ENCODE peak calls at places on chromosomes 12 and 14, in ten cellular contexts. H is left cardiac atrium; Z is HT1080; X is right cardiac atrium; N is activated CD8-positive, alpha-beta T cell treated with anti-CD3 and anti-CD28 coated beads, Interleukin-2, amount 10 ng/mL, durations not matched to agents 7 days and 5 days; W is left lung; D is NCI-H345; L is hypothalamus; B is stimulated activated CD4-positive, alpha-beta T cell treated with anti-CD3 and anti-CD28 coated beads, TNF-alpha, amount 100 ng/mL, for 4 hours; G is AML-193. F is an unnamed sample.

GRCh38 chr14:53847881-53848280 is 108.7 kb downstream of the BMP4 start:
- DNase-seq in H (no peak), Z (no peak), X (no peak), N (no peak), W (no peak), D (no peak), L (no peak), B (no peak), G (no peak), F (no peak)

GRCh38 chr14:103519837-103520212 is 2.8 kb downstream of the CKB start:
- DNase-seq in H (peak; percentile 54), Z (no peak), X (peak; percentile 82), N (no peak), W (peak; percentile 79), D (no peak), L (no peak), B (no peak), G (no peak), F (no peak)

GRCh38 chr12:99386907-99387306 is 260.6 kb upstream of the GARIN6 start:
- DNase-seq in H (no peak), Z (peak; percentile 44), X (no peak), N (no peak), W (no peak), D (no peak), L (no peak), B (no peak), G (peak; percentile 21), F (peak; percentile 11)

GRCh38 chr14:34147461-34147860 is 196.6 kb upstream of the EGLN3 start:
- DNase-seq in H (no peak), Z (no peak), X (no peak), N (no peak), W (no peak), D (no peak), L (no peak), B (no peak), G (no peak), F (no peak)

GRCh38 chr14:63853831-63854293 is 1.1 kb downstream of the SYNE2 start:
- DNase-seq in H (peak; percentile 61), Z (peak; percentile 53), X (peak; percentile 71), N (peak; percentile 68), W (peak; percentile 75), D (peak; percentile 79), L (no peak), B (peak; percentile 15), G (no peak), F (peak; percentile 23)

GRCh38 chr14:61048640-61049039 is 67.6 kb downstream of the SLC38A6 start:
- DNase-seq in H (no peak), Z (no peak), X (no peak), N (no peak), W (no peak), D (no peak), L (no peak), B (no peak), G (no peak), F (no peak)

GRCh38 chr12:112850343-112850742 is 56.4 kb upstream of the OAS1 start:
- DNase-seq in H (peak; percentile 27), Z (no peak), X (peak; percentile 59), N (no peak), W (no peak), D (no peak), L (no peak), B (no peak), G (no peak), F (no peak)

GRCh38 chr12:107670999-107671643 is 14.5 kb upstream of the PWP1 start:
- DNase-seq in H (no peak), Z (no peak), X (no peak), N (peak; percentile 61), W (no peak), D (peak; percentile 34), L (no peak), B (no peak), G (no peak), F (no peak)

GRCh38 chr12:97396989-97397388 is 65.6 kb upstream of the RMST start:
- DNase-seq in H (no peak), Z (no peak), X (no peak), N (no peak), W (no peak), D (peak; percentile 7), L (no peak), B (no peak), G (no peak), F (no peak)

GRCh38 chr12:55659486-55660385 is 23.0 kb downstream of the OR10P1 start:
- DNase-seq in H (peak; percentile 63), Z (peak; percentile 44), X (peak; percentile 64), N (no peak), W (no peak), D (peak; percentile 5), L (no peak), B (no peak), G (peak; percentile 43), F (peak; percentile 66)

GRCh38 chr12:82040987-82041743 is 282.0 kb upstream of the PPFIA2 start:
- DNase-seq in H (no peak), Z (no peak), X (no peak), N (no peak), W (no peak), D (no peak), L (no peak), B (no peak), G (no peak), F (no peak)

GRCh38 chr14:71324767-71325272 is 417.6 kb downstream of the PCNX1 start:
- DNase-seq in H (no peak), Z (no peak), X (no peak), N (peak; percentile 56), W (no peak), D (no peak), L (no peak), B (no peak), G (peak; percentile 17), F (peak; percentile 6)

GRCh38 chr12:2641761-2642160 is 153.0 kb upstream of the FKBP4 start:
- DNase-seq in H (no peak), Z (no peak), X (no peak), N (no peak), W (no peak), D (no peak), L (no peak), B (no peak), G (no peak), F (no peak)

GRCh38 chr12:31603546-31604009 is 12.6 kb upstream of the DENND5B start:
- DNase-seq in H (no peak), Z (no peak), X (no peak), N (no peak), W (no peak), D (no peak), L (no peak), B (no peak), G (no peak), F (no peak)

GRCh38 chr12:45730116-45730841 is 773 bp downstream of the ARID2 start:
- DNase-seq in H (peak; percentile 63), Z (peak; percentile 60), X (peak; percentile 77), N (peak; percentile 76), W (peak; percentile 87), D (peak; percentile 15), L (peak; percentile 66), B (peak; percentile 28), G (peak; percentile 50), F (peak; percentile 42)

GRCh38 chr14:67618617-67619063 is 1.1 kb upstream of the ARG2 start:
- DNase-seq in H (no peak), Z (peak; percentile 80), X (no peak), N (peak; percentile 58), W (no peak), D (peak; percentile 61), L (no peak), B (no peak), G (peak; percentile 77), F (peak; percentile 78)

GRCh38 chr12:92848740-92849139 is 80.4 kb downstream of the EEA1 start:
- DNase-seq in H (no peak), Z (no peak), X (no peak), N (no peak), W (no peak), D (no peak), L (no peak), B (no peak), G (no peak), F (no peak)

GRCh38 chr12:51361419-51362016 is 15.0 kb upstream of the CELA1 start:
- DNase-seq in H (no peak), Z (no peak), X (no peak), N (no peak), W (no peak), D (no peak), L (no peak), B (no peak), G (no peak), F (no peak)